ENCODE peak calls at places on chromosomes 1 and 21, in ten cellular contexts. One of them, this sample, is unnamed.

GRCh38 chr1:30871276-30871871 is 37.2 kb downstream of the SDC3 start:
- DNase-seq in WERI-Rb-1: no peak
- DNase-seq in BE2C: no peak
- DNase-seq in MCF 10A: no peak
- DNase-seq in heart left ventricle: peak
- DNase-seq in fibroblast of the aortic adventitia: no peak
- DNase-seq in brain microvascular endothelial cell: no peak
- DNase-seq in endothelial cell: no peak
- DNase-seq in tibial nerve: no peak
- DNase-seq in progenitor cell of endocrine pancreas: no peak
- DNase-seq in this sample: no peak

GRCh38 chr1:2135425-2135824 is 59.1 kb downstream of the FAAP20 start:
- DNase-seq in endothelial cell: no peak
- DNase-seq in heart left ventricle: peak
- DNase-seq in MCF 10A: no peak
- DNase-seq in progenitor cell of endocrine pancreas: peak
- DNase-seq in fibroblast of the aortic adventitia: peak
- DNase-seq in BE2C: peak
- DNase-seq in brain microvascular endothelial cell: peak
- DNase-seq in WERI-Rb-1: no peak
- DNase-seq in tibial nerve: no peak
- DNase-seq in this sample: no peak

GRCh38 chr1:179177182-179177581 is 52.3 kb downstream of the ABL2 start:
- DNase-seq in progenitor cell of endocrine pancreas: no peak
- DNase-seq in brain microvascular endothelial cell: peak
- DNase-seq in heart left ventricle: no peak
- DNase-seq in MCF 10A: peak
- DNase-seq in BE2C: no peak
- DNase-seq in tibial nerve: no peak
- DNase-seq in WERI-Rb-1: no peak
- DNase-seq in endothelial cell: no peak
- DNase-seq in fibroblast of the aortic adventitia: peak
- DNase-seq in this sample: no peak

GRCh38 chr1:97332716-97333115 is 588.1 kb downstream of the DPYD start:
- DNase-seq in progenitor cell of endocrine pancreas: no peak
- DNase-seq in BE2C: no peak
- DNase-seq in fibroblast of the aortic adventitia: peak
- DNase-seq in WERI-Rb-1: no peak
- DNase-seq in endothelial cell: no peak
- DNase-seq in brain microvascular endothelial cell: peak
- DNase-seq in MCF 10A: no peak
- DNase-seq in heart left ventricle: no peak
- DNase-seq in tibial nerve: no peak
- DNase-seq in this sample: no peak

GRCh38 chr21:36639769-36640168 is 59.1 kb upstream of the SIM2 start:
- DNase-seq in progenitor cell of endocrine pancreas: no peak
- DNase-seq in endothelial cell: no peak
- DNase-seq in BE2C: no peak
- DNase-seq in WERI-Rb-1: no peak
- DNase-seq in tibial nerve: no peak
- DNase-seq in heart left ventricle: no peak
- DNase-seq in brain microvascular endothelial cell: no peak
- DNase-seq in fibroblast of the aortic adventitia: no peak
- DNase-seq in MCF 10A: no peak
- DNase-seq in this sample: no peak

GRCh38 chr1:231879296-231879695 is 252.7 kb downstream of the DISC1 start:
- DNase-seq in tibial nerve: no peak
- DNase-seq in endothelial cell: no peak
- DNase-seq in brain microvascular endothelial cell: no peak
- DNase-seq in progenitor cell of endocrine pancreas: no peak
- DNase-seq in WERI-Rb-1: no peak
- DNase-seq in MCF 10A: no peak
- DNase-seq in BE2C: peak
- DNase-seq in fibroblast of the aortic adventitia: no peak
- DNase-seq in heart left ventricle: no peak
- DNase-seq in this sample: no peak

GRCh38 chr1:171116676-171117075 is 26.0 kb downstream of the FMO3 start:
- DNase-seq in tibial nerve: no peak
- DNase-seq in progenitor cell of endocrine pancreas: no peak
- DNase-seq in endothelial cell: no peak
- DNase-seq in heart left ventricle: no peak
- DNase-seq in WERI-Rb-1: no peak
- DNase-seq in brain microvascular endothelial cell: no peak
- DNase-seq in fibroblast of the aortic adventitia: no peak
- DNase-seq in BE2C: no peak
- DNase-seq in MCF 10A: no peak
- DNase-seq in this sample: no peak

GRCh38 chr1:226942392-226942791 is 2.3 kb downstream of the COQ8A start:
- DNase-seq in progenitor cell of endocrine pancreas: no peak
- DNase-seq in BE2C: no peak
- DNase-seq in MCF 10A: no peak
- DNase-seq in tibial nerve: no peak
- DNase-seq in fibroblast of the aortic adventitia: no peak
- DNase-seq in brain microvascular endothelial cell: no peak
- DNase-seq in endothelial cell: no peak
- DNase-seq in heart left ventricle: no peak
- DNase-seq in WERI-Rb-1: no peak
- DNase-seq in this sample: no peak

GRCh38 chr1:226627924-226628623 is 79.5 kb downstream of the STUM start:
- DNase-seq in tibial nerve: no peak
- DNase-seq in fibroblast of the aortic adventitia: no peak
- DNase-seq in brain microvascular endothelial cell: no peak
- DNase-seq in WERI-Rb-1: no peak
- DNase-seq in progenitor cell of endocrine pancreas: no peak
- DNase-seq in BE2C: no peak
- DNase-seq in heart left ventricle: peak
- DNase-seq in endothelial cell: no peak
- DNase-seq in MCF 10A: no peak
- DNase-seq in this sample: no peak

GRCh38 chr1:215054266-215054665 is 28.3 kb upstream of the KCNK2 start:
- DNase-seq in BE2C: no peak
- DNase-seq in WERI-Rb-1: no peak
- DNase-seq in endothelial cell: no peak
- DNase-seq in MCF 10A: no peak
- DNase-seq in progenitor cell of endocrine pancreas: no peak
- DNase-seq in brain microvascular endothelial cell: no peak
- DNase-seq in fibroblast of the aortic adventitia: no peak
- DNase-seq in tibial nerve: no peak
- DNase-seq in heart left ventricle: no peak
- DNase-seq in this sample: no peak

GRCh38 chr1:243416510-243416909 is 160.7 kb downstream of the SDCCAG8 start:
- DNase-seq in tibial nerve: no peak
- DNase-seq in BE2C: no peak
- DNase-seq in MCF 10A: no peak
- DNase-seq in endothelial cell: no peak
- DNase-seq in WERI-Rb-1: no peak
- DNase-seq in progenitor cell of endocrine pancreas: no peak
- DNase-seq in brain microvascular endothelial cell: no peak
- DNase-seq in heart left ventricle: no peak
- DNase-seq in fibroblast of the aortic adventitia: no peak
- DNase-seq in this sample: no peak

GRCh38 chr1:181189691-181190361 is 101.3 kb downstream of the IER5 start:
- DNase-seq in BE2C: peak
- DNase-seq in brain microvascular endothelial cell: peak
- DNase-seq in endothelial cell: peak
- DNase-seq in fibroblast of the aortic adventitia: peak
- DNase-seq in tibial nerve: peak
- DNase-seq in progenitor cell of endocrine pancreas: peak
- DNase-seq in MCF 10A: peak
- DNase-seq in WERI-Rb-1: peak
- DNase-seq in heart left ventricle: peak
- DNase-seq in this sample: peak

GRCh38 chr1:41918450-41919043 is at the start of gene HIVEP3:
- DNase-seq in progenitor cell of endocrine pancreas: no peak
- DNase-seq in brain microvascular endothelial cell: no peak
- DNase-seq in MCF 10A: no peak
- DNase-seq in WERI-Rb-1: peak
- DNase-seq in BE2C: peak
- DNase-seq in heart left ventricle: no peak
- DNase-seq in fibroblast of the aortic adventitia: peak
- DNase-seq in endothelial cell: no peak
- DNase-seq in tibial nerve: no peak
- DNase-seq in this sample: peak

GRCh38 chr1:95262928-95263327 is 28.9 kb downstream of the RWDD3 start:
- DNase-seq in tibial nerve: no peak
- DNase-seq in heart left ventricle: no peak
- DNase-seq in progenitor cell of endocrine pancreas: no peak
- DNase-seq in fibroblast of the aortic adventitia: no peak
- DNase-seq in brain microvascular endothelial cell: no peak
- DNase-seq in WERI-Rb-1: no peak
- DNase-seq in endothelial cell: no peak
- DNase-seq in BE2C: no peak
- DNase-seq in MCF 10A: no peak
- DNase-seq in this sample: no peak

GRCh38 chr1:162772571-162773154 is 17.8 kb upstream of the HSD17B7 start:
- DNase-seq in tibial nerve: no peak
- DNase-seq in fibroblast of the aortic adventitia: peak
- DNase-seq in progenitor cell of endocrine pancreas: no peak
- DNase-seq in MCF 10A: no peak
- DNase-seq in WERI-Rb-1: no peak
- DNase-seq in heart left ventricle: no peak
- DNase-seq in BE2C: no peak
- DNase-seq in endothelial cell: no peak
- DNase-seq in brain microvascular endothelial cell: no peak
- DNase-seq in this sample: no peak
- TF ChIP-seq CTCF in tibial nerve: no peak
- TF ChIP-seq CTCF in fibroblast of the aortic adventitia: peak
- TF ChIP-seq CTCF in progenitor cell of endocrine pancreas: no peak
- TF ChIP-seq CTCF in MCF 10A: no peak
- TF ChIP-seq CTCF in WERI-Rb-1: no peak
- TF ChIP-seq CTCF in heart left ventricle: no peak
- TF ChIP-seq CTCF in BE2C: no peak
- TF ChIP-seq CTCF in endothelial cell: no peak
- TF ChIP-seq CTCF in brain microvascular endothelial cell: no peak
- TF ChIP-seq CTCF in this sample: no peak

DNA sequence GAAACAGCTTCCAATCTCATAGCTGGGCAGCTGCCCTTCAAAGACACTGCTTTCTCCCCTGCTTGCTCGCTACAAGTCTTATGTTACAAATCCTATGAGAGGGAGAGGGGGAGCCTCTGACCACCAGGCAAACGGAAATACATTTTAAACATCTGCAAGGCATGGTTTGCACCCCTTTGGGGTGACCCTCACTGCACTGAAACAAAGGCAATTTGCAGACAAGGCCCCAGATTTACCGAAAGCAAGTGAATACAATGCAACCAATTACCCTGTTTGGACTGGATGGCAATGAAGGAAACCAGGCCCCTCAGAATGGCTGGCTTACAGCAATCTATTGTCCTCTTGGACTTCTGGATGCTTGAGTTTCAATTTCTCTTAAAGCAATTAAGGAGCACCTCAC is 11.8 kb upstream of the ATP13A2 start:
- DNase-seq in endothelial cell: no peak
- DNase-seq in fibroblast of the aortic adventitia: no peak
- DNase-seq in WERI-Rb-1: no peak
- DNase-seq in brain microvascular endothelial cell: no peak
- DNase-seq in progenitor cell of endocrine pancreas: no peak
- DNase-seq in BE2C: no peak
- DNase-seq in MCF 10A: no peak
- DNase-seq in heart left ventricle: no peak
- DNase-seq in tibial nerve: no peak
- DNase-seq in this sample: no peak
- TF ChIP-seq CTCF in endothelial cell: no peak
- TF ChIP-seq CTCF in fibroblast of the aortic adventitia: no peak
- TF ChIP-seq CTCF in WERI-Rb-1: peak
- TF ChIP-seq CTCF in brain microvascular endothelial cell: no peak
- TF ChIP-seq CTCF in progenitor cell of endocrine pancreas: no peak
- TF ChIP-seq CTCF in BE2C: peak
- TF ChIP-seq CTCF in MCF 10A: no peak
- TF ChIP-seq CTCF in heart left ventricle: no peak
- TF ChIP-seq CTCF in tibial nerve: no peak
- TF ChIP-seq CTCF in this sample: no peak

DNA sequence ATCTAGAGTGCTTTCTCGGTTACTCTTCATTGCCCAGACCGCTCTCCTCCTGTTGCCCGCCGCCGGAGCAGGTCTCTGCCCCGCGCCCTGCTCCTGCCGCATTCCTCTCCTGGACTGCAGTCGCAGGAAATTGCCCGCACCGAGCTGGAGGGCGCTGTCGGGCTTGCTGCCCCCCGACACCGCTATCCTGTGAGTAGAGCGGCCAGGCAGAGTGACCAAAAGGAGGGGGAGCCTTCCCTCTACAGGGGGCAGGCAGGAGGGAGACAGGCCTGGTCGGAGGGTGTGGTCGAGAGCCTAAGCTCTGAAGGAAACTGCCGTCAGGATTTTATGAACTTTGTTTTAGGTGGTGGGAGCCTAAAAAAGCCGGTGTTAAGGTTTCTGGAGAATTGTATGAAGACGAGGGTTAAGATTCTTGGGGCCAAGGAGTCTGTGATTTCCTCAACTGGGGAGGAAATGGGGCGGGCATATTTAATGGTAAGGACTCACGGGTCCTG is 506 bp downstream of the LRIG2 start:
- DNase-seq in MCF 10A: peak
- DNase-seq in endothelial cell: peak
- DNase-seq in brain microvascular endothelial cell: peak
- DNase-seq in heart left ventricle: no peak
- DNase-seq in tibial nerve: peak
- DNase-seq in fibroblast of the aortic adventitia: no peak
- DNase-seq in WERI-Rb-1: peak
- DNase-seq in BE2C: no peak
- DNase-seq in progenitor cell of endocrine pancreas: peak
- DNase-seq in this sample: no peak
- TF ChIP-seq CTCF in MCF 10A: peak
- TF ChIP-seq CTCF in endothelial cell: no peak
- TF ChIP-seq CTCF in brain microvascular endothelial cell: peak
- TF ChIP-seq CTCF in heart left ventricle: no peak
- TF ChIP-seq CTCF in tibial nerve: peak
- TF ChIP-seq CTCF in fibroblast of the aortic adventitia: peak
- TF ChIP-seq CTCF in WERI-Rb-1: peak
- TF ChIP-seq CTCF in BE2C: peak
- TF ChIP-seq CTCF in progenitor cell of endocrine pancreas: peak
- TF ChIP-seq CTCF in this sample: peak

DNA sequence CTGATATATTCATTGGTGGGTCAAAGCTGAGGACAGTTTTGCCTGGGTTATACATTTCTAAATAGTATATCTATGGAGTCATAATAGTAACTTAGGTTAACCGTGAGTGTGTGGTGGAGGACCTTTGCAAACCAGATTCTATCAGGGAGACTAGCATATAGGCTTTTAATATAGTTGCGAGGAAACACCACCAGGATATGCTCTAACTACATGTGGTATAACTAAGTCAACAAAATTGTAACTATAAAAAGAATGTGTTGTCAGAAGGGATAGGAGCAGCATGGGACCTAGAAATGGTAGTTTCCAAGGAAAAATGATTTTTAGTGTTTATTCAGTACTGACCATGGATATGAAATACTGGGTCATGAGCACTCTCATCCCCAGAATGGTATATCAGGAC is 338.1 kb downstream of the TGFB2 start:
- DNase-seq in fibroblast of the aortic adventitia: no peak
- DNase-seq in tibial nerve: no peak
- DNase-seq in heart left ventricle: no peak
- DNase-seq in WERI-Rb-1: no peak
- DNase-seq in BE2C: no peak
- DNase-seq in brain microvascular endothelial cell: no peak
- DNase-seq in endothelial cell: no peak
- DNase-seq in progenitor cell of endocrine pancreas: no peak
- DNase-seq in MCF 10A: no peak
- DNase-seq in this sample: no peak
- TF ChIP-seq CTCF in fibroblast of the aortic adventitia: peak
- TF ChIP-seq CTCF in tibial nerve: no peak
- TF ChIP-seq CTCF in heart left ventricle: no peak
- TF ChIP-seq CTCF in WERI-Rb-1: no peak
- TF ChIP-seq CTCF in BE2C: no peak
- TF ChIP-seq CTCF in brain microvascular endothelial cell: no peak
- TF ChIP-seq CTCF in endothelial cell: no peak
- TF ChIP-seq CTCF in progenitor cell of endocrine pancreas: no peak
- TF ChIP-seq CTCF in MCF 10A: no peak
- TF ChIP-seq CTCF in this sample: no peak